ENCODE peak calls at places on chromosomes 5 and 9, in six cellular contexts. S, X, T, G, Z and Y are unnamed samples.
A peak's percentile ranks its signal among the peaks of the same experiment; 100 is the strongest.

GRCh38 chr9:129811967-129812363 is 9.0 kb downstream of the TOR1B start:
- DNase-seq in G (peak; percentile 65), Z (no peak), T (no peak), S (no peak), X (no peak), Y (peak; percentile 55)

GRCh38 chr9:135218331-135219225 is 131.1 kb downstream of the OLFM1 start:
- DNase-seq in G (no peak), X (no peak), T (peak; percentile 61), Z (peak; percentile 45), S (no peak), Y (no peak)

GRCh38 chr9:36935332-36935731 is 98.7 kb downstream of the PAX5 start:
- DNase-seq in S (no peak), G (no peak), X (no peak), Z (no peak), T (no peak), Y (no peak)

GRCh38 chr5:38921174-38921573 is 75.4 kb downstream of the OSMR start:
- DNase-seq in Z (no peak), G (peak; percentile 10), T (no peak), X (no peak), S (no peak), Y (no peak)

GRCh38 chr5:175690586-175690985 is 32.7 kb downstream of the HRH2 start:
- DNase-seq in G (no peak), X (no peak), S (no peak), Z (peak; percentile 41), T (no peak), Y (no peak)

GRCh38 chr5:57174128-57174849 is 430 bp downstream of the GPBP1 start:
- DNase-seq in G (no peak), S (peak; percentile 37), X (no peak), Z (no peak), T (no peak), Y (peak; percentile 31)

GRCh38 chr5:75054110-75054930 is 2.0 kb upstream of the GCNT4 start:
- DNase-seq in G (peak; percentile 38), T (no peak), S (peak; percentile 21), Z (peak; percentile 81), X (peak; percentile 40), Y (peak; percentile 61)

GRCh38 chr9:116154334-116154975 is 864 bp downstream of the PAPPA start:
- DNase-seq in T (peak; percentile 40), Z (peak; percentile 63), X (peak; percentile 27), G (no peak), S (peak; percentile 22), Y (no peak)

GRCh38 chr9:96008502-96009222 is 133.2 kb downstream of the ERCC6L2 start:
- DNase-seq in Z (no peak), G (peak; percentile 50), S (no peak), T (no peak), X (no peak), Y (no peak)

GRCh38 chr9:4315582-4316215 is 15.8 kb upstream of the GLIS3 start:
- DNase-seq in T (peak; percentile 71), X (peak; percentile 76), G (peak; percentile 83), Z (peak; percentile 84), S (peak; percentile 79), Y (peak; percentile 89)

GRCh38 chr5:41524174-41524573 is 13.8 kb upstream of the PLCXD3 start:
- DNase-seq in G (peak; percentile 32), S (no peak), T (peak; percentile 44), Z (no peak), X (no peak), Y (peak; percentile 24)

GRCh38 chr9:89606567-89607311 is 1.9 kb downstream of the GADD45G start:
- DNase-seq in T (peak; percentile 80), Z (no peak), S (peak; percentile 32), G (peak; percentile 49), X (peak; percentile 44), Y (peak; percentile 27)

GRCh38 chr9:99112750-99113417 is 8.0 kb downstream of the TGFBR1 start:
- DNase-seq in X (no peak), G (no peak), Z (no peak), T (no peak), S (no peak), Y (no peak)

GRCh38 chr5:62762503-62762902 is 183.9 kb downstream of the LRRC70 start:
- DNase-seq in S (no peak), Z (no peak), T (no peak), X (no peak), G (no peak), Y (no peak)

GRCh38 chr5:68381060-68381459 is 165.5 kb downstream of the PIK3R1 start:
- DNase-seq in S (no peak), T (no peak), Z (no peak), X (no peak), G (no peak), Y (no peak)

GRCh38 chr9:130305381-130305780 is 39.8 kb downstream of the HMCN2 start:
- DNase-seq in T (no peak), Z (no peak), X (no peak), G (no peak), S (no peak), Y (no peak)

GRCh38 chr5:100731768-100732167 is 171.3 kb downstream of the ST8SIA4 start:
- DNase-seq in S (no peak), X (no peak), T (no peak), Z (no peak), G (no peak), Y (no peak)

GRCh38 chr5:37685816-37686215 is 154.0 kb downstream of the GDNF start:
- DNase-seq in X (no peak), S (no peak), T (no peak), G (no peak), Z (no peak), Y (no peak)

GRCh38 chr5:19986036-19986619 is 1.9 kb downstream of the CDH18 start:
- DNase-seq in X (no peak), G (peak; percentile 26), T (no peak), Z (no peak), S (no peak), Y (no peak)

GRCh38 chr5:19986806-19987205 is 1.2 kb downstream of the CDH18 start:
- DNase-seq in Z (no peak), T (no peak), S (no peak), X (no peak), G (no peak), Y (no peak)

GRCh38 chr5:19988447-19988846 is 447 bp upstream of the CDH18 start:
- DNase-seq in S (no peak), G (no peak), T (peak; percentile 12), Z (no peak), X (no peak), Y (no peak)

DNA sequence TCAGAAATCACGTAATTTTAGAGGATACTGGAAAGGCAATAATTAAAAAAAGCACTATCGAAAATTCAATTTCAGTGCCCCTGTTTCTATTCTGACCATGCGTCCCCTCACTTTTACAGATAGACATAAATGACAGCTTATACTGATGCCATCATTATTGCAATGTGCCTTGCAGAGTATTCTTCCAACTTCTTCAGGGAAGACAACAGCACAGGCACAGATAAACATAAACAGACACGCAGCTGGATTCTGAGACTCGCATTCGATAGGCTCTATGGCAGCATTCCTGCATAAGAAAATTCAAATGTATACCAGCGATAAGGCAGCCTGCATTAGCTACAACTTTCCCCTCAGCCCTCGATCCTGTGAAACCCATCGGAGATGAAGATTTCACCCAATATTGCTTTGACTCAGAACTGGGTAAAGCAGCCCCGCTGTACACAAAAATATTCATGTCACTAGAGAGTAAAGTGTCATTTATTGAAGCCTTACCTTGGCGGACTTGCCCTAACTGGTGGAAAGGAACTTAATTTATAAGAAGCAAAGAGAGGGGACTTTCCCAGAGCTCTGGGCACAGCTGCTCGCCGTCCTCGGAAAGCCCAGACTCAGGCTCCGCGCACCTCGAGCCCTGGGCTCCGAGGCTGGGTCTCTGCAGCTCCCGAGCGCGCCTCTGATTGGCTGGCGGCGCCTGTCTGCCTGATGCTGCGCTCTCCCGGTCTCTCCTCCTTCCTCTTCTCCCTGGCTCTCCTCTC is at the start of gene CDH18:
- DNase-seq in S (peak; percentile 22), X (no peak), T (peak; percentile 88), G (peak; percentile 14), Z (peak; percentile 58), Y (peak; percentile 45)
- H3K4me3 ChIP-seq in S (peak within 1 kb of the TSS; percentile 26), X (no peak within 1 kb of the TSS), T (peak within 1 kb of the TSS; percentile 83), G (peak within 1 kb of the TSS; percentile 3), Z (no peak within 1 kb of the TSS), Y (peak within 1 kb of the TSS; percentile 14)

GRCh38 chr5:73301208-73302088 is 128.5 kb downstream of the TMEM174 start:
- DNase-seq in Z (no peak), S (no peak), G (no peak), X (no peak), T (no peak), Y (no peak)

GRCh38 chr5:73302797-73303138 is 129.8 kb downstream of the TMEM174 start:
- DNase-seq in G (peak; percentile 22), S (no peak), Z (no peak), X (no peak), T (no peak), Y (peak; percentile 28)

GRCh38 chr5:73304381-73304780 is 131.4 kb downstream of the TMEM174 start:
- DNase-seq in Z (no peak), G (no peak), T (no peak), S (no peak), X (no peak), Y (no peak)

GRCh38 chr5:73305386-73305785 is 132.4 kb downstream of the TMEM174 start:
- DNase-seq in X (no peak), G (no peak), T (no peak), S (no peak), Z (no peak), Y (no peak)

GRCh38 chr5:73303139-73304079 is 130.4 kb downstream of the TMEM174 start:
- DNase-seq in Z (no peak), S (no peak), G (no peak), X (no peak), T (peak; percentile 20), Y (no peak)
- TF ChIP-seq CTCF in Z (no peak), S (no peak), G (no peak), X (no peak), T (peak; percentile 43), Y (no peak)

DNA sequence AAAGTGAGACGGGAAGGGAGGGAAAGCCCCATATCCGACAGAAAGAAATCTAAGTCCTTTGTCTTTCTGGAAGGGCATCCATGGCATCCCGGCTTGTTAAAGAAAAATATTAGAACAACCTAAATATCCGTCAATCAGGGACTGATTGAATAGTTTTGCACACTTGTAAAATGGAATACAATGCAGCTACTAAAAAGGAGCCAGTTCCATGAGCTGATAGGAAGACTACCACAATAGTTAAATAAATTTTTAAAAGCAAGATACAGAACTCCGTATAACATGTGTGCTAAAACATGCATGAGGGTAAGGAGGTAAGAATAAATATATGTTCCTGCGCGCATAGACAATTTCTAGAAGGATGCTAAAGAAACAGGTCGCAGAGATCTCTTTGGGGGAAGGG is 12.8 kb upstream of the GNPDA1 start:
- DNase-seq in S (no peak), T (no peak), G (no peak), Z (no peak), X (no peak), Y (no peak)
- H3K4me3 ChIP-seq in S (peak overlapping the region; percentile 69), T (no peak overlapping the region), G (peak overlapping the region; percentile 64), Z (no peak overlapping the region), X (peak overlapping the region; percentile 46), Y (no peak overlapping the region)

GRCh38 chr5:119945696-119946095 is 316.3 kb downstream of the FAM170A start:
- DNase-seq in Z (no peak), T (no peak), X (no peak), S (no peak), G (peak; percentile 6), Y (no peak)

DNA sequence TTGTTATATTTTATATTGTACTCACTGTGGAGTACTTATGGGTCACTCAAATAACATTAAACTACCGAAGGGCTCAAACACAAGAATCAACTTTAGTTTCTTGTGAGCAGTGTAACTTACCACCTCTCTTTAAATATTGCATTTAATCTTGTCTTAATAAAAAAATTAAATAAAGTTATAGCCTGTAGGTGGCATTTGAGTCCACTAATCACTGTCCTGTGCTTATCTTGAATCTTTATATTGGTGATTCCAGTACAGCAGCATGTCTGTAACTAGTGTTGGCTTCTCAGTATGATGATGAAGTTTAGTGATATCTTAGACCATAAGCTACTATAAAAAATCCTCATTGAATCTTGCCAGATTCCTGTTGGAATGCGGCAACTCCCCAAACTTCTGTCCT is 313.8 kb downstream of the FAM170A start:
- DNase-seq in S (no peak), Z (no peak), X (no peak), T (no peak), G (peak; percentile 47), Y (peak; percentile 49)
- TF ChIP-seq CTCF in S (peak; percentile 51), Z (no peak), X (no peak), T (no peak), G (peak; percentile 34), Y (no peak)